ENCODE peak calls at places on chromosome 21, in seven cellular contexts. R, E, G, T, V, F and H are unnamed samples.

GRCh38 chr21:36551731-36552457 is 72.0 kb upstream of the CLDN14 start:
- DNase-seq in R (no peak), E (peak; percentile 85), G (no peak), T (no peak), V (no peak), F (no peak), H (no peak)

GRCh38 chr21:44263221-44263671 is 1.5 kb upstream of the DNMT3L start:
- DNase-seq in R (no peak), E (no peak), G (no peak), T (no peak), V (no peak), F (no peak), H (no peak)

GRCh38 chr21:34029724-34030528 is 43.5 kb upstream of the MRPS6 start:
- DNase-seq in R (no peak), E (peak; percentile 67), G (peak; percentile 27), T (peak; percentile 71), V (no peak), F (no peak), H (peak; percentile 45)

GRCh38 chr21:41678944-41679343 is 87.9 kb downstream of the RIPK4 start:
- DNase-seq in R (peak; percentile 80), E (peak; percentile 98), G (no peak), T (peak; percentile 77), V (peak; percentile 11), F (peak; percentile 76), H (peak; percentile 99)

GRCh38 chr21:34204481-34205439 is 131.4 kb downstream of the MRPS6 start:
- DNase-seq in R (no peak), E (no peak), G (no peak), T (no peak), V (peak; percentile 68), F (peak; percentile 10), H (no peak)

GRCh38 chr21:44914176-44914874 is 6.4 kb downstream of the ITGB2 start:
- DNase-seq in R (no peak), E (no peak), G (no peak), T (no peak), V (no peak), F (no peak), H (no peak)

GRCh38 chr21:25360593-25360992 is 246.7 kb downstream of the MRPL39 start:
- DNase-seq in R (no peak), E (no peak), G (no peak), T (no peak), V (no peak), F (no peak), H (no peak)

GRCh38 chr21:33441489-33442477 is 38.0 kb downstream of the TMEM50B start:
- DNase-seq in R (no peak), E (peak; percentile 75), G (no peak), T (peak; percentile 27), V (no peak), F (peak; percentile 39), H (peak; percentile 75)

GRCh38 chr21:46008893-46009635 is 27.5 kb downstream of the COL6A1 start:
- DNase-seq in R (no peak), E (no peak), G (no peak), T (no peak), V (no peak), F (no peak), H (no peak)

GRCh38 chr21:30194701-30195299 is 21.1 kb downstream of the CLDN8 start:
- DNase-seq in R (no peak), E (peak; percentile 2), G (no peak), T (peak; percentile 15), V (no peak), F (peak; percentile 28), H (peak; percentile 42)

GRCh38 chr21:39527664-39528381 is 76.1 kb downstream of the SH3BGR start:
- DNase-seq in R (no peak), E (no peak), G (no peak), T (no peak), V (no peak), F (no peak), H (no peak)

GRCh38 chr21:32626633-32627196 is 14.5 kb upstream of the CFAP298 start:
- DNase-seq in R (no peak), E (peak; percentile 30), G (no peak), T (no peak), V (no peak), F (no peak), H (no peak)

GRCh38 chr21:42855937-42856335 is 23.4 kb downstream of the WDR4 start:
- DNase-seq in R (no peak), E (no peak), G (no peak), T (no peak), V (peak; percentile 74), F (no peak), H (no peak)

GRCh38 chr21:45102391-45102932 is 28.1 kb downstream of the ADARB1 start:
- DNase-seq in R (no peak), E (peak; percentile 84), G (no peak), T (no peak), V (no peak), F (no peak), H (peak; percentile 58)

GRCh38 chr21:27261676-27262075 is 294.8 kb upstream of the ADAMTS5 start:
- DNase-seq in R (no peak), E (peak; percentile 21), G (no peak), T (no peak), V (no peak), F (no peak), H (no peak)

GRCh38 chr21:37000381-37000780 is 6.1 kb upstream of the RIPPLY3 start:
- DNase-seq in R (no peak), E (no peak), G (no peak), T (no peak), V (no peak), F (no peak), H (no peak)

GRCh38 chr21:42452401-42453018 is 43.5 kb downstream of the RSPH1 start:
- DNase-seq in R (no peak), E (no peak), G (no peak), T (no peak), V (no peak), F (no peak), H (no peak)

GRCh38 chr21:45267390-45267760 is 20.3 kb downstream of the POFUT2 start:
- DNase-seq in R (no peak), E (no peak), G (no peak), T (no peak), V (no peak), F (no peak), H (no peak)

GRCh38 chr21:43210454-43211084 is 41.8 kb downstream of the CRYAA start:
- DNase-seq in R (no peak), E (no peak), G (no peak), T (no peak), V (no peak), F (no peak), H (no peak)

GRCh38 chr21:45974073-45975016 is 7.2 kb upstream of the COL6A1 start:
- DNase-seq in R (no peak), E (peak; percentile 65), G (no peak), T (no peak), V (peak; percentile 50), F (peak; percentile 23), H (no peak)

GRCh38 chr21:34367320-34367935 is 3.6 kb downstream of the KCNE2 start:
- DNase-seq in R (no peak), E (peak; percentile 73), G (no peak), T (peak; percentile 63), V (peak; percentile 24), F (peak; percentile 45), H (peak; percentile 38)

GRCh38 chr21:41240040-41240439 is 72.1 kb downstream of the BACE2 start:
- DNase-seq in R (no peak), E (no peak), G (no peak), T (no peak), V (no peak), F (no peak), H (no peak)

GRCh38 chr21:33478858-33479678 is 706 bp downstream of the TMEM50B start:
- DNase-seq in R (peak; percentile 23), E (peak; percentile 54), G (no peak), T (peak; percentile 14), V (peak; percentile 29), F (no peak), H (no peak)

GRCh38 chr21:38567577-38568360 is 69.5 kb upstream of the ERG start:
- DNase-seq in R (no peak), E (peak; percentile 76), G (no peak), T (no peak), V (no peak), F (no peak), H (no peak)

GRCh38 chr21:35424122-35424521 is 375.0 kb upstream of the RUNX1 start:
- DNase-seq in R (no peak), E (no peak), G (no peak), T (no peak), V (no peak), F (no peak), H (no peak)

GRCh38 chr21:33608559-33608958 is 20.1 kb upstream of the DONSON start:
- DNase-seq in R (no peak), E (peak; percentile 2), G (no peak), T (no peak), V (no peak), F (no peak), H (no peak)

GRCh38 chr21:36134820-36135390 is at the start of gene CBR3:
- DNase-seq in R (no peak), E (peak; percentile 71), G (no peak), T (peak; percentile 69), V (peak; percentile 43), F (no peak), H (no peak)

GRCh38 chr21:10272216-10272615 is 249.2 kb upstream of the TPTE start:
- DNase-seq in R (no peak), E (no peak), G (no peak), T (no peak), V (no peak), F (no peak), H (no peak)

GRCh38 chr21:43198376-43198775 is 29.6 kb downstream of the CRYAA start:
- DNase-seq in R (no peak), E (no peak), G (no peak), T (no peak), V (no peak), F (no peak), H (no peak)

GRCh38 chr21:15058718-15059316 is 6.0 kb downstream of the NRIP1 start:
- DNase-seq in R (no peak), E (peak; percentile 51), G (no peak), T (no peak), V (no peak), F (no peak), H (no peak)

GRCh38 chr21:29477941-29478340 is 179.2 kb downstream of the BACH1 start:
- DNase-seq in R (no peak), E (peak; percentile 24), G (no peak), T (no peak), V (no peak), F (no peak), H (no peak)

GRCh38 chr21:35275776-35276175 is 226.7 kb upstream of the RUNX1 start:
- DNase-seq in R (no peak), E (no peak), G (no peak), T (no peak), V (no peak), F (no peak), H (no peak)

GRCh38 chr21:26709090-26709489 is 136.0 kb upstream of the CYYR1 start:
- DNase-seq in R (no peak), E (peak; percentile 9), G (no peak), T (no peak), V (no peak), F (no peak), H (no peak)

GRCh38 chr21:46083271-46084040 is 14.5 kb upstream of the COL6A2 start:
- DNase-seq in R (no peak), E (peak; percentile 51), G (no peak), T (no peak), V (no peak), F (no peak), H (no peak)

GRCh38 chr21:31514598-31514997 is 144.9 kb upstream of the SOD1 start:
- DNase-seq in R (no peak), E (no peak), G (no peak), T (peak; percentile 89), V (no peak), F (no peak), H (no peak)

GRCh38 chr21:34613679-34614442 is 1.1 kb downstream of the RCAN1 start:
- DNase-seq in R (no peak), E (peak; percentile 36), G (no peak), T (peak; percentile 43), V (no peak), F (no peak), H (no peak)

GRCh38 chr21:44871576-44872265 is 1.8 kb downstream of the PTTG1IP start:
- DNase-seq in R (no peak), E (peak; percentile 79), G (no peak), T (peak; percentile 33), V (no peak), F (no peak), H (no peak)